ENCODE peak calls at places on chromosome 17, in ten cellular contexts. B is C1 segment of cervical spinal cord; A is stimulated activated CD4-positive, alpha-beta T cell treated with anti-CD3 and anti-CD28 coated beads, TNF-alpha, amount 100 ng/mL, for 48 hours; N is HTR-8/SVneo; M is T47D; D is amniotic stem cell; S is neural progenitor cell; E is substantia nigra; R is EL; J is stimulated activated CD8-positive, alpha-beta memory T cell treated with anti-CD3 and anti-CD28 coated beads, Interleukin-7, amount 100 ng/mL, for 1 hour. T is an unnamed sample.

GRCh38 chr17:5587431-5588032 is 3.2 kb upstream of the NLRP1 start:
- DNase-seq in E (peak), D (peak), N (peak), S (peak), M (peak), B (peak), A (no peak), R (peak), J (no peak), T (peak)

GRCh38 chr17:5391678-5392077 is 27.8 kb downstream of the NUP88 start:
- DNase-seq in E (no peak), A (no peak), S (no peak), M (no peak), J (no peak), N (no peak), D (no peak), R (no peak), B (no peak), T (no peak)

GRCh38 chr17:51028176-51028863 is 92.3 kb downstream of the SPAG9 start:
- DNase-seq in A (no peak), D (no peak), S (no peak), E (no peak), N (no peak), B (no peak), J (no peak), M (no peak), R (no peak), T (no peak)

GRCh38 chr17:17682293-17682736 is 1.1 kb downstream of the RAI1 start:
- DNase-seq in B (peak), M (no peak), N (no peak), A (peak), J (peak), D (no peak), S (peak), E (peak), R (peak), T (no peak)

GRCh38 chr17:57604771-57605733 is 140.0 kb downstream of the CCDC182 start:
- DNase-seq in S (peak), B (peak), R (no peak), J (no peak), N (no peak), A (no peak), M (peak), D (peak), E (peak), T (no peak)

GRCh38 chr17:8986295-8986694 is 20.8 kb upstream of the PIK3R5 start:
- DNase-seq in S (no peak), R (no peak), M (no peak), B (no peak), D (no peak), A (no peak), N (no peak), E (no peak), J (no peak), T (no peak)

GRCh38 chr17:67647482-67647881 is 70.3 kb upstream of the NOL11 start:
- DNase-seq in B (no peak), E (no peak), N (no peak), M (no peak), S (no peak), R (no peak), D (no peak), J (no peak), A (no peak), T (peak)

GRCh38 chr17:557371-557770 is 157.3 kb downstream of the VPS53 start:
- DNase-seq in M (no peak), E (no peak), N (no peak), R (peak), B (no peak), S (no peak), D (no peak), J (no peak), A (no peak), T (no peak)

GRCh38 chr17:80792373-80792781 is 199.3 kb upstream of the CHMP6 start:
- DNase-seq in E (no peak), J (no peak), A (no peak), D (no peak), M (no peak), N (no peak), B (no peak), S (no peak), R (peak), T (no peak)

GRCh38 chr17:64783556-64784352 is 121.6 kb upstream of the SMURF2 start:
- DNase-seq in R (no peak), E (no peak), D (no peak), S (no peak), J (no peak), A (no peak), B (no peak), M (no peak), N (no peak), T (no peak)

GRCh38 chr17:50365649-50366393 is 7.2 kb downstream of the MRPL27 start:
- DNase-seq in R (no peak), D (no peak), S (no peak), J (no peak), N (no peak), E (no peak), B (no peak), A (no peak), M (no peak), T (no peak)

GRCh38 chr17:68431661-68432071 is 25.6 kb downstream of the WIPI1 start:
- DNase-seq in S (peak), J (peak), D (no peak), R (peak), E (no peak), B (peak), A (no peak), N (peak), M (peak), T (no peak)

GRCh38 chr17:6448473-6448872 is 4.2 kb downstream of the PIMREG start:
- DNase-seq in M (no peak), J (no peak), S (no peak), B (no peak), N (no peak), A (no peak), E (no peak), R (no peak), D (no peak), T (no peak)

GRCh38 chr17:77320501-77321256 is 179.9 kb downstream of the SEC14L1 start:
- DNase-seq in B (no peak), M (no peak), N (no peak), D (no peak), A (no peak), J (no peak), E (no peak), R (peak), S (no peak), T (no peak)

GRCh38 chr17:75024686-75025397 is 12.4 kb downstream of the MRPL58 start:
- DNase-seq in S (no peak), E (no peak), A (no peak), D (no peak), B (no peak), J (no peak), R (no peak), M (no peak), N (no peak), T (no peak)

GRCh38 chr17:74078363-74078762 is 125.1 kb upstream of the RPL38 start:
- DNase-seq in R (no peak), S (peak), A (no peak), D (no peak), M (no peak), B (no peak), E (no peak), J (no peak), N (no peak), T (no peak)

GRCh38 chr17:6639651-6640535 is 618 bp downstream of the KIAA0753 start:
- DNase-seq in S (peak), R (peak), J (no peak), D (no peak), N (peak), B (no peak), E (no peak), A (no peak), M (peak), T (no peak)

GRCh38 chr17:73165616-73166404 is 1.0 kb downstream of the SSTR2 start:
- DNase-seq in E (no peak), R (peak), D (no peak), M (no peak), B (peak), A (no peak), N (no peak), S (peak), J (no peak), T (no peak)

GRCh38 chr17:47693667-47694017 is 319 bp upstream of the TBKBP1 start:
- DNase-seq in R (no peak), N (no peak), A (no peak), B (no peak), S (no peak), J (no peak), D (no peak), M (no peak), E (no peak), T (no peak)

GRCh38 chr17:10821062-10821461 is 16.8 kb downstream of the PIRT start:
- DNase-seq in J (no peak), S (no peak), N (no peak), A (no peak), B (no peak), E (no peak), D (no peak), R (no peak), M (no peak), T (no peak)

GRCh38 chr17:9003355-9004131 is 17.8 kb upstream of the NTN1 start:
- DNase-seq in R (no peak), E (no peak), B (no peak), N (no peak), A (no peak), D (no peak), S (peak), M (no peak), J (no peak), T (no peak)

GRCh38 chr17:58974354-58974753 is 132.3 kb downstream of the TRIM37 start:
- DNase-seq in E (no peak), S (no peak), B (no peak), D (no peak), M (no peak), N (no peak), R (no peak), J (no peak), A (no peak), T (no peak)

GRCh38 chr17:395179-395578 is 42.6 kb upstream of the RPH3AL start:
- DNase-seq in A (no peak), R (no peak), D (no peak), B (no peak), E (no peak), N (no peak), S (no peak), J (no peak), M (no peak), T (no peak)

GRCh38 chr17:67718325-67718941 is 697 bp downstream of the NOL11 start:
- DNase-seq in A (peak), E (peak), J (no peak), D (peak), B (no peak), S (no peak), M (peak), R (peak), N (peak), T (no peak)

GRCh38 chr17:81241648-81242420 is 2.7 kb downstream of the NDUFAF8 start:
- DNase-seq in N (peak), D (no peak), J (peak), R (peak), M (peak), A (peak), B (no peak), E (peak), S (peak), T (no peak)

GRCh38 chr17:82230627-82231311 is 1.9 kb downstream of the SLC16A3 start:
- DNase-seq in S (peak), N (no peak), E (peak), D (peak), A (no peak), B (no peak), R (peak), J (no peak), M (peak), T (no peak)

GRCh38 chr17:73096866-73097265 is 4.4 kb upstream of the SLC39A11 start:
- DNase-seq in S (no peak), B (no peak), D (no peak), E (no peak), N (no peak), M (no peak), J (no peak), R (no peak), A (no peak), T (no peak)

GRCh38 chr17:83062818-83063671 is 16.4 kb upstream of the METRNL start:
- DNase-seq in R (no peak), B (no peak), D (no peak), M (no peak), N (no peak), A (no peak), J (no peak), E (no peak), S (no peak), T (no peak)